ENCODE peak calls at places on chromosomes 6 and 20, in ten cellular contexts. L is fibroblast of pulmonary artery; Y is left ventricle myocardium inferior; Z is dorsolateral prefrontal cortex; J is fibroblast of mammary gland; V is CD4-positive, alpha-beta T cell; A is mammary epithelial cell; H is GM12865; X is SK-N-DZ; W is IMR-90. B is an unnamed sample.

GRCh38 chr6:146543940-146544661 is 468 bp downstream of the RAB32 start:
- DNase-seq in Y (peak), W (peak), A (peak), Z (no peak), H (no peak), V (no peak), X (no peak), L (peak), J (peak), B (peak)

GRCh38 chr20:50744143-50744792 is 12.9 kb downstream of the PARD6B start:
- DNase-seq in L (peak), Z (no peak), J (peak), H (no peak), Y (peak), X (no peak), W (peak), A (peak), V (no peak), B (peak)

GRCh38 chr6:71720705-71721104 is 165.6 kb upstream of the RIMS1 start:
- DNase-seq in W (no peak), A (no peak), J (no peak), Y (no peak), L (no peak), H (no peak), V (no peak), Z (no peak), X (no peak), B (no peak)

GRCh38 chr20:42338274-42339172 is 720.3 kb upstream of the CHD6 start:
- DNase-seq in V (no peak), H (no peak), X (no peak), A (no peak), Z (no peak), Y (peak), J (no peak), L (no peak), W (no peak), B (no peak)

GRCh38 chr6:2951723-2952122 is 19.6 kb downstream of the SERPINB6 start:
- DNase-seq in Y (no peak), A (no peak), W (no peak), X (no peak), H (no peak), L (no peak), Z (no peak), V (no peak), J (no peak), B (no peak)

GRCh38 chr20:58143531-58143930 is 84.9 kb downstream of the ANKRD60 start:
- DNase-seq in X (no peak), A (no peak), Y (no peak), J (no peak), Z (no peak), H (no peak), W (no peak), L (no peak), V (no peak), B (no peak)

GRCh38 chr6:113654396-113654795 is 202.7 kb upstream of the MARCKS start:
- DNase-seq in L (peak), H (no peak), Z (peak), W (peak), Y (peak), X (no peak), V (no peak), J (peak), A (peak), B (peak)

GRCh38 chr20:23103284-23104018 is 17.3 kb upstream of the CD93 start:
- DNase-seq in J (peak), W (no peak), H (no peak), V (no peak), Y (no peak), L (peak), Z (no peak), X (no peak), A (no peak), B (no peak)

GRCh38 chr6:14333556-14334305 is 216.2 kb downstream of the CD83 start:
- DNase-seq in Z (no peak), V (no peak), W (peak), J (peak), L (peak), A (no peak), Y (no peak), X (no peak), H (no peak), B (no peak)

GRCh38 chr20:44610313-44610965 is 28.1 kb downstream of the PKIG start:
- DNase-seq in A (no peak), W (no peak), L (peak), X (no peak), H (peak), Z (no peak), V (no peak), J (no peak), Y (no peak), B (no peak)

GRCh38 chr20:39822667-39823066 is 860.5 kb downstream of the DHX35 start:
- DNase-seq in A (peak), L (peak), W (peak), X (no peak), V (no peak), H (no peak), J (peak), Z (no peak), Y (no peak), B (no peak)

GRCh38 chr6:53938810-53939209 is 144.0 kb downstream of the LRRC1 start:
- DNase-seq in V (no peak), A (peak), Y (no peak), L (no peak), W (peak), H (no peak), X (no peak), Z (no peak), J (peak), B (no peak)

GRCh38 chr6:43702147-43702521 is 14.5 kb upstream of the MRPS18A start:
- DNase-seq in A (no peak), Y (no peak), W (no peak), L (no peak), X (no peak), J (no peak), Z (no peak), H (no peak), V (no peak), B (no peak)

GRCh38 chr20:61840661-61841455 is 224.8 kb downstream of the TAF4 start:
- DNase-seq in L (no peak), A (no peak), H (no peak), Y (no peak), Z (no peak), J (no peak), W (no peak), V (no peak), X (no peak), B (no peak)

GRCh38 chr6:156175971-156176421 is 601.2 kb upstream of the ARID1B start:
- DNase-seq in J (no peak), H (no peak), Z (peak), V (no peak), W (no peak), Y (peak), A (no peak), X (peak), L (no peak), B (no peak)

GRCh38 chr6:167776906-167777645 is 49.6 kb upstream of the AFDN start:
- DNase-seq in W (no peak), H (no peak), A (no peak), L (no peak), V (no peak), Y (no peak), J (no peak), Z (no peak), X (no peak), B (no peak)

GRCh38 chr20:35601021-35601973 is 14.3 kb upstream of the SPAG4 start:
- DNase-seq in A (peak), H (peak), V (peak), W (peak), Z (peak), L (peak), J (peak), X (peak), Y (peak), B (no peak)

GRCh38 chr20:725491-725890 is 42.8 kb downstream of the SLC52A3 start:
- DNase-seq in H (no peak), L (no peak), A (no peak), J (no peak), W (no peak), Y (no peak), Z (no peak), V (no peak), X (no peak), B (no peak)

B was measured in HTR-8/SVneo.